ENCODE peak calls at places on chromosome 12, in seven cellular contexts. One of them, this sample, is unnamed.

GRCh38 chr12:74105434-74105833 is 432.2 kb upstream of the ATXN7L3B start:
- DNase-seq in spleen: no peak
- DNase-seq in adrenal gland: no peak
- DNase-seq in heart right ventricle: no peak
- DNase-seq in uterus: no peak
- DNase-seq in HL-60: no peak
- DNase-seq in prostate gland: no peak
- DNase-seq in this sample: no peak

GRCh38 chr12:100356646-100357223 is at the start of gene SLC17A8:
- DNase-seq in HL-60: no peak
- DNase-seq in heart right ventricle: no peak
- DNase-seq in uterus: no peak
- DNase-seq in spleen: no peak
- DNase-seq in prostate gland: no peak
- DNase-seq in adrenal gland: no peak
- DNase-seq in this sample: no peak

GRCh38 chr12:53623526-53623925 is 2.7 kb downstream of the ATF7 start:
- DNase-seq in adrenal gland: no peak
- DNase-seq in spleen: no peak
- DNase-seq in heart right ventricle: peak; percentile 23
- DNase-seq in uterus: no peak
- DNase-seq in HL-60: no peak
- DNase-seq in prostate gland: peak; percentile 41
- DNase-seq in this sample: no peak

GRCh38 chr12:31843399-31844095 is 114.7 kb upstream of the AMN1 start:
- DNase-seq in spleen: no peak
- DNase-seq in adrenal gland: no peak
- DNase-seq in prostate gland: no peak
- DNase-seq in uterus: no peak
- DNase-seq in HL-60: no peak
- DNase-seq in heart right ventricle: no peak
- DNase-seq in this sample: no peak

GRCh38 chr12:116066381-116067230 is 210.9 kb downstream of the MED13L start:
- DNase-seq in adrenal gland: peak; percentile 43
- DNase-seq in uterus: no peak
- DNase-seq in spleen: peak; percentile 80
- DNase-seq in prostate gland: no peak
- DNase-seq in HL-60: peak; percentile 25
- DNase-seq in heart right ventricle: peak; percentile 24
- DNase-seq in this sample: peak; percentile 24

GRCh38 chr12:15520844-15521243 is 198.5 kb downstream of the PTPRO start:
- DNase-seq in adrenal gland: no peak
- DNase-seq in spleen: no peak
- DNase-seq in prostate gland: no peak
- DNase-seq in HL-60: no peak
- DNase-seq in heart right ventricle: no peak
- DNase-seq in uterus: no peak
- DNase-seq in this sample: no peak

GRCh38 chr12:99059824-99060526 is 414.9 kb downstream of the APAF1 start:
- DNase-seq in spleen: no peak
- DNase-seq in uterus: no peak
- DNase-seq in prostate gland: no peak
- DNase-seq in adrenal gland: no peak
- DNase-seq in heart right ventricle: peak; percentile 48
- DNase-seq in HL-60: no peak
- DNase-seq in this sample: no peak

GRCh38 chr12:15830538-15830937 is 41.4 kb upstream of the EPS8 start:
- DNase-seq in uterus: no peak
- DNase-seq in prostate gland: no peak
- DNase-seq in heart right ventricle: no peak
- DNase-seq in HL-60: no peak
- DNase-seq in spleen: no peak
- DNase-seq in adrenal gland: no peak
- DNase-seq in this sample: no peak

GRCh38 chr12:42946776-42947435 is 357.4 kb upstream of the PRICKLE1 start:
- DNase-seq in prostate gland: no peak
- DNase-seq in spleen: no peak
- DNase-seq in heart right ventricle: no peak
- DNase-seq in adrenal gland: no peak
- DNase-seq in HL-60: no peak
- DNase-seq in uterus: no peak
- DNase-seq in this sample: no peak

DNA sequence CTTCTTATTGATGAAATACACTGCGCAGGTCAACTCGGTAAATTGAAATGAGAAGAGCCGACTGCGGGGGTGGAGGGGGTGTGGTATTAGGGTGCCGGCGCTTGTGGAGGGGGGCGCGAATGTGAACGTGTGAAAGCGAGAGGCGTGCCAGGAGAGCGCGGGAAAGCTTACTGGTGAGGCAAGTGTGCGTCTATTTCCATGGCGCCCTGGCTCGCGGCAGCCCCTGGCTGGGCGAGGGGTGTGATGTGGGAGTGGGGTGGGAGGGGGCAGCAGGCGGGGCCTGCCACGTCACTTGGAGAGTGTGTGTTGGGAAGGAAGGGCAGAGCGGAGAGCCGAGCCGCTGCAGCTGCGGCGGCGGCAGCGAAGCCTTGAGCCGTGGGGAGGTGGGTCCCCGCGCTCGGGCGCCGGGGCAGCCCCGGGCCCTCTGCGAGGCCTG is 88.8 kb downstream of the GALNT8 start:
- DNase-seq in uterus: no peak
- DNase-seq in adrenal gland: no peak
- DNase-seq in HL-60: no peak
- DNase-seq in prostate gland: no peak
- DNase-seq in spleen: no peak
- DNase-seq in heart right ventricle: peak; percentile 6
- DNase-seq in this sample: no peak
- H3K4me3 ChIP-seq in uterus: peak overlapping the region; percentile 23
- H3K4me3 ChIP-seq in adrenal gland: no peak overlapping the region
- H3K4me3 ChIP-seq in HL-60: no peak overlapping the region
- H3K4me3 ChIP-seq in prostate gland: peak overlapping the region; percentile 17
- H3K4me3 ChIP-seq in spleen: peak overlapping the region; percentile 72
- H3K4me3 ChIP-seq in heart right ventricle: peak overlapping the region; percentile 59
- H3K4me3 ChIP-seq in this sample: no peak overlapping the region

GRCh38 chr12:121812320-121812871 is 8.6 kb downstream of the SETD1B start:
- DNase-seq in prostate gland: peak; percentile 63
- DNase-seq in adrenal gland: peak; percentile 83
- DNase-seq in heart right ventricle: no peak
- DNase-seq in HL-60: no peak
- DNase-seq in uterus: peak; percentile 58
- DNase-seq in spleen: peak; percentile 90
- DNase-seq in this sample: no peak
- TF ChIP-seq CTCF in prostate gland: no peak
- TF ChIP-seq CTCF in adrenal gland: no peak
- TF ChIP-seq CTCF in heart right ventricle: no peak
- TF ChIP-seq CTCF in HL-60: no peak
- TF ChIP-seq CTCF in uterus: no peak
- TF ChIP-seq CTCF in spleen: no peak
- TF ChIP-seq CTCF in this sample: no peak

GRCh38 chr12:102907918-102908317 is 9.1 kb downstream of the PAH start:
- DNase-seq in HL-60: no peak
- DNase-seq in heart right ventricle: no peak
- DNase-seq in uterus: no peak
- DNase-seq in spleen: no peak
- DNase-seq in adrenal gland: no peak
- DNase-seq in prostate gland: no peak
- DNase-seq in this sample: no peak
- H3K4me3 ChIP-seq in HL-60: no peak overlapping the region
- H3K4me3 ChIP-seq in heart right ventricle: no peak overlapping the region
- H3K4me3 ChIP-seq in uterus: no peak overlapping the region
- H3K4me3 ChIP-seq in spleen: no peak overlapping the region
- H3K4me3 ChIP-seq in adrenal gland: no peak overlapping the region
- H3K4me3 ChIP-seq in prostate gland: no peak overlapping the region
- H3K4me3 ChIP-seq in this sample: no peak overlapping the region

GRCh38 chr12:102484017-102484731 is 3.8 kb upstream of the IGF1 start:
- DNase-seq in adrenal gland: peak; percentile 65
- DNase-seq in prostate gland: peak; percentile 14
- DNase-seq in HL-60: peak; percentile 70
- DNase-seq in heart right ventricle: peak; percentile 44
- DNase-seq in uterus: peak; percentile 55
- DNase-seq in spleen: no peak
- DNase-seq in this sample: peak; percentile 19
- TF ChIP-seq CTCF in adrenal gland: peak; percentile 49
- TF ChIP-seq CTCF in prostate gland: peak; percentile 84
- TF ChIP-seq CTCF in HL-60: peak; percentile 63
- TF ChIP-seq CTCF in heart right ventricle: peak; percentile 86
- TF ChIP-seq CTCF in uterus: peak; percentile 89
- TF ChIP-seq CTCF in spleen: peak; percentile 80
- TF ChIP-seq CTCF in this sample: peak; percentile 91